ENCODE peak calls at places on chromosome 6, in four cellular contexts. W is body of pancreas; A is transverse colon; P is CD8-positive, alpha-beta T cell. O is an unnamed sample. For H3K9me3, the result is how much of the 10 kb centered on the place peaks cover.

GRCh38 chr6:32868257-32868788 is 14.3 kb downstream of the PSMB9 start:
- DNase-seq in W (peak), A (peak), P (peak), O (peak)

GRCh38 chr6:110534731-110535164 is 58.3 kb upstream of the SLC22A16 start:
- DNase-seq in W (no peak), P (no peak), A (no peak), O (peak)

GRCh38 chr6:107676002-107676401 is 148.1 kb downstream of the SCML4 start:
- DNase-seq in P (no peak), A (no peak), W (no peak), O (no peak)

GRCh38 chr6:52552278-52552643 is 24.6 kb downstream of the TRAM2 start:
- DNase-seq in P (no peak), W (no peak), A (peak), O (no peak)

GRCh38 chr6:33958208-33958862 is 154.5 kb upstream of the MLN start:
- DNase-seq in A (no peak), W (no peak), P (no peak), O (no peak)

GRCh38 chr6:27547157-27548075 is 74.5 kb upstream of the ZNF184 start:
- DNase-seq in W (no peak), A (no peak), P (no peak), O (no peak)

GRCh38 chr6:168372871-168373270 is 53.3 kb upstream of the DACT2 start:
- DNase-seq in P (no peak), A (peak), W (no peak), O (peak)

GRCh38 chr6:111185954-111186353 is 98.7 kb downstream of the SLC16A10 start:
- DNase-seq in P (no peak), W (peak), A (no peak), O (no peak)

GRCh38 chr6:14620522-14620921 is 502.9 kb downstream of the CD83 start:
- DNase-seq in A (no peak), W (no peak), P (no peak), O (no peak)

GRCh38 chr6:34745277-34746103 is 11.8 kb upstream of the SNRPC start:
- DNase-seq in P (no peak), A (peak), W (peak), O (peak)

GRCh38 chr6:116059713-116060571 is 749 bp downstream of the FRK start:
- DNase-seq in P (no peak), A (peak), W (peak), O (peak)

GRCh38 chr6:158789115-158789917 is 29.9 kb downstream of the EZR start:
- DNase-seq in A (peak), W (no peak), P (peak), O (peak)

GRCh38 chr6:11366183-11366933 is 133.9 kb upstream of the NEDD9 start:
- DNase-seq in P (peak), W (no peak), A (no peak), O (no peak)

GRCh38 chr6:111597687-111598086 is 8.0 kb downstream of the TRAF3IP2 start:
- DNase-seq in W (peak), P (no peak), A (peak), O (peak)

GRCh38 chr6:164379786-164380185 is 929.6 kb downstream of the C6orf118 start:
- DNase-seq in W (no peak), A (no peak), P (no peak), O (no peak)

DNA sequence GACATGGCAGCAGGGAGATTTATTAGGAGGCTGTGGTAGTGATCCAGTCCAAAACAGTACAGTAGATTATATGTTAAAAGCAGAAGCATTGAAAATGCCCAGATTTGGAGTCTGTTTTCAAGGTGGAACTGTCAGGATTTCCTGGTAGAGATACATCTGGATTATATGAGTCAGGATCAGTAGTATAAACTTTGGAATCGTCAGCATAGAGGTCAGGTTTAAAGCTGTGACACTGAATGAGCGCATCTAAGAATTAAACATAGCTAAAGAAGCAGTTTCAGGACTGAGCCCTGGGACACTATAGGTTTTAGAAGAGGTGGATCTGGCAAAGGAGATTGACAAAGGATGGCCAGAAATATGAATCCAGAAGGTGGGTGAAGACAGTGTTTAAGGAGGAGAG is 60.4 kb downstream of the RNF144B start:
- DNase-seq in A (no peak), P (no peak), W (no peak), O (no peak)
- H3K27ac ChIP-seq in A (no peak), P (no peak), W (no peak), O (no peak)

DNA sequence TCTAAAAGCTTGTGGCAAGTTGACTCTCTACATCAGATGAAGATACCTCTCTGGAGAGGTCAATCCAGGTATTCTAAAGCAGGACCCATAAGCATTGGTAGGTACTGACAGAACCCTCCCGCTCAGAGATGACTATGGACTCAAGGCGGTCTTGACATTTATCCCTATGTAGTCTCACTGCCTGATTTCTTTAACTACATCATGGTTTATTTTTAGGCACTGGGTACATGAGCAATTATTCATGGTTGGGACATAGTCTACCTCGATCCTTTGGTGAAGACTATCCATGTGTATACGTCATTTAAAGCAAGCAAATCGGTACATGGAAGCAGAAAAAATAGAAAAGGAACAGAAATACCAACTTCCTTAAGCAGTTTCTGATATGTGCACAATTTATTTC is 136.2 kb upstream of the TAB2 start:
- DNase-seq in W (no peak), P (no peak), A (no peak), O (no peak)
- H3K9me3 ChIP-seq in W (under half), P (under half), A (under half), O (under half)

GRCh38 chr6:137313928-137314855 is 95.0 kb upstream of the IFNGR1 start:
- DNase-seq in A (peak), P (peak), W (peak), O (peak)
- H3K4me3 ChIP-seq in A (no peak), P (no peak), W (no peak), O (no peak)

GRCh38 chr6:44117397-44118128 is 9.7 kb downstream of the MRPL14 start:
- DNase-seq in W (peak), A (no peak), P (no peak), O (peak)
- H3K27ac ChIP-seq in W (no peak), A (peak), P (no peak), O (no peak)

GRCh38 chr6:162046324-162046723 is 681.2 kb downstream of the PRKN start:
- DNase-seq in W (peak), P (no peak), A (no peak), O (no peak)
- H3K9me3 ChIP-seq in W (under half), P (under half), A (under half), O (under half)

DNA sequence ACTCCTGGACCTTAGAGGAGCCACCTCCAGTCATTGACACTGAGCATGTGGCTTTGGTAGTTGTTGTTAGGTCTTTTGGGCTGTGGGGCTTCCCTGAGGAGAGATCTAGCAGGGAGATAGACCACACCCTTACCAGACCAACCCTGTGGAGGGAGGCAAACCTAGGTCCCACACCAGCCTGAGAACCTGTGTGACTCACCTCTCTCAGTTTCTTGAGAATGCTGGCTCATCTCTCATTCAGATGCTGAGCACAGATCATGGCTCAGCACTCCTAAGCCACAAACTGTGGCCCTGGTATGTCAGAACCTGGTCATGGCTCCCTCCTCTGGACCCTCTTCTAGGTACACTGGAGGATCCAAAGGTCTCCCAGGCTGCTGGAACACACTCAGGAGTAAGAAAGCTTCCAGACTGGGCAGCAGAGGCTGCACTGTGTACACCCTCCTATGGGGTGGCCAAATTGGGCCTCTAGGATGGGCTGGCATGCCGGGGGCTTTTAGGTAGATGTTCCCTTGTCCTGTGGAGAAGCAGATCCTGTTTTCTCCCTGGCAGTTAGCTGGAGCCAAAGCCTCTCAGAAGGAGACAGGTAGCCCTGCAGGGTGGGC is 1294.5 kb downstream of the KHDRBS2 start:
- DNase-seq in A (no peak), P (no peak), W (no peak), O (no peak)
- H3K4me3 ChIP-seq in A (no peak), P (no peak), W (no peak), O (no peak)

GRCh38 chr6:45880139-45880538 is 135.5 kb downstream of the CLIC5 start:
- DNase-seq in W (peak), P (no peak), A (no peak), O (peak)
- H3K27ac ChIP-seq in W (no peak), P (no peak), A (no peak), O (no peak)

DNA sequence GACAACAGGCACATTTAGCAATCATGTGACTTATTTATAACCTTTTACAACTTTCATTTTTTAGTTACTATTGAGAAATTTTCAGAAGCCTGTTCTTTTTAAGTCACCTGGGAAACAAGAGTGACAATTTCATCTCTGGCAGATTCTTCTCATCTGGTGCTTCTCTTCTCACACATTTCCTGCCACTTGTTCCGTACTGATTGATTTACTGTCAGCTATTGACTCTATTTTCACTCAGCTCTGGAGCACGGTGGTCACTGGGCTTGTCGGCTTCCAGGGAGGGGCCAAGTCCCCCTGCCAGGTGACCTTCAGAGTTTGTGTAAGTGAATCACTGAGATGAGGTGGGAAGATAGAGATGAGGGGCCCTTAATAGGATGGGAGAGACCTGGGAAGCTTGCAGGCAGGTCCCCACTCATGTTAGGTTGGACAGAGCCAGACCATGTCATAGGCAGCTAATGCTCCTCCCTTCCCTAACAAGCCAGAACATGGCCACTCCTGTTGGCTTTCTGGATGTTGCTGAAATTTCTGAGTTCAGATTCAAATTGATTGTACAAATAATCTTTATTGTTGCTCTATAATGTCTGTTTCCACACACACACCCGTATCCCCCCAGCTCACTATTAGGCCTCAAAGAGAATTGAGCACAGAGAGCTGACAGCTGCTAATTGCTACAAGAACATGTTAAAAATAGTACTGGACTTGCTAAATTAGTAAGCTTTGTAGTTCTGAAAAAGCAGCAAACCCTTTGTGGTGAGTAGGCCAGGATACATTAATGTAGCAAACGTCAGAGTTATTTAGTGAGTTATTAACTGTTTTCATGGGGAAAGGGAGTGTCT is 13.3 kb downstream of the DUSP22 start:
- DNase-seq in P (no peak), W (no peak), A (no peak), O (peak)
- H3K9me3 ChIP-seq in P (under half), W (under half), A (under half), O (under half)

DNA sequence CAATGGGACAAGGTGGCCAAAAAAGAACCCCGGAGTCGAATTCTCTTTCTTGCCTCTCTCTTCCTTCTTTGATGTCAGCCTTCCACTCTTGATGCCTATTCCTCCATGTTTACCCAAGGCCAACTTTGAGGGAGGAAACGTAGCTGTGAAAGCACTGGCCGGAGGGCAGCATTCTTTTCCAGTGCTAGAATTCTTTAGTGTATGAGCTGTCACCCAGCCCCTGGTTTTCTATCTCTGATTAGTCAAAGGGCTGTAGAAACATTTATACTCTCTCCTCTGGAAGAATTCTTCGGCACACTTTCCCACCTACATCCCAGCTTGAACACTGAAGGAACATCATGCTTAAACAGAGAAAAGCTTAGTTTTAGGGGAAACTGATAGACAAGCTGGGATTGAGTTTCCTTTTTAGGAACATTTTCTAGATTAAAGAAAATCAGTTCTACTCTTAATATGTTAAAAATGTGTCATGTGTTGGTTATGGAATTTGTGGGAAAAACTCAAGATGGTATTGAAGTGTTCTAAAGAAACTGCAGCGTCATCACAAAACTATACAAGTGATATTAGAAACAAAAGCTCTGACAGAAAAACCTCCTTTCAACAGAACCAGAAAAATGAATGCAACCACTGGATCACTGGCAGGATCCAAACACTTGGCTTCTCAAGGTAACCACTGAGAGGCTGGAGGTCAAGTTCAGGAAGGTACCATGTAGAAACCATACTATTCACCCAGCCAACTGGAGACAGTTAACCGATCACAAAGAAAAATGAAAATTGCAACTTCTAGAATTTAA is 20.7 kb upstream of the UTRN start:
- DNase-seq in P (no peak), W (peak), A (no peak), O (no peak)
- H3K4me3 ChIP-seq in P (no peak), W (no peak), A (no peak), O (no peak)